ENCODE peak calls at places on chromosomes 5 and 9, in ten cellular contexts. One of them, this sample, is unnamed.
A peak's percentile ranks its signal among the peaks of the same experiment; 100 is the strongest.

GRCh38 chr9:18489861-18490260 is 15.9 kb downstream of the ADAMTSL1 start:
- DNase-seq in brain microvascular endothelial cell: peak; percentile 25
- DNase-seq in HL-60: no peak
- DNase-seq in tibial nerve: no peak
- DNase-seq in spleen: no peak
- DNase-seq in coronary artery: no peak
- DNase-seq in psoas muscle: no peak
- DNase-seq in colonic mucosa: no peak
- DNase-seq in IMR-90: peak; percentile 75
- DNase-seq in heart left ventricle: no peak
- DNase-seq in this sample: no peak

GRCh38 chr9:122214507-122214906 is 14.2 kb downstream of the LHX6 start:
- DNase-seq in psoas muscle: no peak
- DNase-seq in spleen: no peak
- DNase-seq in colonic mucosa: no peak
- DNase-seq in HL-60: no peak
- DNase-seq in brain microvascular endothelial cell: no peak
- DNase-seq in coronary artery: no peak
- DNase-seq in IMR-90: no peak
- DNase-seq in heart left ventricle: no peak
- DNase-seq in tibial nerve: no peak
- DNase-seq in this sample: no peak

GRCh38 chr9:103798620-103799019 is 295.5 kb upstream of the SMC2 start:
- DNase-seq in brain microvascular endothelial cell: peak; percentile 87
- DNase-seq in HL-60: no peak
- DNase-seq in heart left ventricle: no peak
- DNase-seq in IMR-90: no peak
- DNase-seq in tibial nerve: no peak
- DNase-seq in coronary artery: no peak
- DNase-seq in spleen: no peak
- DNase-seq in colonic mucosa: no peak
- DNase-seq in psoas muscle: no peak
- DNase-seq in this sample: peak; percentile 75

GRCh38 chr5:144896473-144896872 is 725.8 kb downstream of the KCTD16 start:
- DNase-seq in IMR-90: no peak
- DNase-seq in brain microvascular endothelial cell: no peak
- DNase-seq in coronary artery: no peak
- DNase-seq in HL-60: no peak
- DNase-seq in colonic mucosa: no peak
- DNase-seq in tibial nerve: no peak
- DNase-seq in psoas muscle: no peak
- DNase-seq in heart left ventricle: no peak
- DNase-seq in spleen: no peak
- DNase-seq in this sample: no peak

GRCh38 chr5:179731791-179732411 is 721 bp upstream of the MAML1 start:
- DNase-seq in psoas muscle: peak; percentile 62
- DNase-seq in colonic mucosa: peak; percentile 32
- DNase-seq in coronary artery: peak; percentile 76
- DNase-seq in spleen: peak; percentile 86
- DNase-seq in HL-60: peak; percentile 78
- DNase-seq in heart left ventricle: peak; percentile 40
- DNase-seq in tibial nerve: no peak
- DNase-seq in IMR-90: peak; percentile 89
- DNase-seq in brain microvascular endothelial cell: no peak
- DNase-seq in this sample: peak; percentile 54

GRCh38 chr5:10036136-10036535 is 213.6 kb downstream of the ATPSCKMT start:
- DNase-seq in tibial nerve: no peak
- DNase-seq in heart left ventricle: no peak
- DNase-seq in spleen: no peak
- DNase-seq in colonic mucosa: no peak
- DNase-seq in HL-60: no peak
- DNase-seq in coronary artery: no peak
- DNase-seq in IMR-90: peak; percentile 58
- DNase-seq in psoas muscle: no peak
- DNase-seq in brain microvascular endothelial cell: peak; percentile 33
- DNase-seq in this sample: no peak

GRCh38 chr5:65553941-65554340 is 9.0 kb downstream of the CENPK start:
- DNase-seq in colonic mucosa: no peak
- DNase-seq in HL-60: no peak
- DNase-seq in spleen: no peak
- DNase-seq in coronary artery: no peak
- DNase-seq in brain microvascular endothelial cell: no peak
- DNase-seq in tibial nerve: no peak
- DNase-seq in psoas muscle: no peak
- DNase-seq in IMR-90: no peak
- DNase-seq in heart left ventricle: no peak
- DNase-seq in this sample: no peak

GRCh38 chr5:147384346-147385193 is 125.3 kb downstream of the DPYSL3 start:
- DNase-seq in HL-60: no peak
- DNase-seq in heart left ventricle: no peak
- DNase-seq in spleen: no peak
- DNase-seq in tibial nerve: no peak
- DNase-seq in psoas muscle: no peak
- DNase-seq in coronary artery: no peak
- DNase-seq in IMR-90: no peak
- DNase-seq in colonic mucosa: no peak
- DNase-seq in brain microvascular endothelial cell: no peak
- DNase-seq in this sample: no peak

GRCh38 chr5:12704955-12705354 is 800.7 kb upstream of the CTNND2 start:
- DNase-seq in tibial nerve: no peak
- DNase-seq in heart left ventricle: no peak
- DNase-seq in coronary artery: no peak
- DNase-seq in colonic mucosa: no peak
- DNase-seq in IMR-90: no peak
- DNase-seq in brain microvascular endothelial cell: no peak
- DNase-seq in HL-60: no peak
- DNase-seq in psoas muscle: no peak
- DNase-seq in spleen: no peak
- DNase-seq in this sample: no peak

GRCh38 chr5:34927785-34928184 is 1.6 kb upstream of the DNAJC21 start:
- DNase-seq in brain microvascular endothelial cell: no peak
- DNase-seq in HL-60: no peak
- DNase-seq in psoas muscle: no peak
- DNase-seq in IMR-90: no peak
- DNase-seq in heart left ventricle: no peak
- DNase-seq in coronary artery: no peak
- DNase-seq in spleen: no peak
- DNase-seq in colonic mucosa: no peak
- DNase-seq in tibial nerve: no peak
- DNase-seq in this sample: no peak

GRCh38 chr5:137666109-137666850 is 69.6 kb downstream of the KLHL3 start:
- DNase-seq in heart left ventricle: peak; percentile 52
- DNase-seq in tibial nerve: no peak
- DNase-seq in HL-60: peak; percentile 29
- DNase-seq in colonic mucosa: no peak
- DNase-seq in IMR-90: peak; percentile 28
- DNase-seq in coronary artery: no peak
- DNase-seq in brain microvascular endothelial cell: peak; percentile 50
- DNase-seq in spleen: no peak
- DNase-seq in psoas muscle: no peak
- DNase-seq in this sample: no peak

GRCh38 chr9:78994476-78994875 is 577.3 kb upstream of the TLE4 start:
- DNase-seq in psoas muscle: no peak
- DNase-seq in HL-60: no peak
- DNase-seq in heart left ventricle: no peak
- DNase-seq in tibial nerve: no peak
- DNase-seq in coronary artery: no peak
- DNase-seq in IMR-90: no peak
- DNase-seq in colonic mucosa: no peak
- DNase-seq in brain microvascular endothelial cell: no peak
- DNase-seq in spleen: no peak
- DNase-seq in this sample: no peak

GRCh38 chr9:115122937-115123336 is 5.0 kb upstream of the TNC start:
- DNase-seq in coronary artery: no peak
- DNase-seq in psoas muscle: no peak
- DNase-seq in HL-60: no peak
- DNase-seq in spleen: no peak
- DNase-seq in heart left ventricle: no peak
- DNase-seq in brain microvascular endothelial cell: no peak
- DNase-seq in IMR-90: no peak
- DNase-seq in colonic mucosa: no peak
- DNase-seq in tibial nerve: no peak
- DNase-seq in this sample: no peak

GRCh38 chr9:134593286-134593685 is 48.3 kb upstream of the COL5A1 start:
- DNase-seq in psoas muscle: no peak
- DNase-seq in tibial nerve: no peak
- DNase-seq in coronary artery: peak; percentile 60
- DNase-seq in HL-60: no peak
- DNase-seq in heart left ventricle: no peak
- DNase-seq in colonic mucosa: no peak
- DNase-seq in spleen: no peak
- DNase-seq in IMR-90: no peak
- DNase-seq in brain microvascular endothelial cell: no peak
- DNase-seq in this sample: no peak

GRCh38 chr5:90834711-90835110 is 276.1 kb downstream of the ADGRV1 start:
- DNase-seq in IMR-90: no peak
- DNase-seq in heart left ventricle: no peak
- DNase-seq in coronary artery: no peak
- DNase-seq in colonic mucosa: no peak
- DNase-seq in HL-60: no peak
- DNase-seq in spleen: no peak
- DNase-seq in tibial nerve: no peak
- DNase-seq in brain microvascular endothelial cell: no peak
- DNase-seq in psoas muscle: no peak
- DNase-seq in this sample: no peak
- H3K27ac ChIP-seq in IMR-90: no peak overlapping the region
- H3K27ac ChIP-seq in heart left ventricle: no peak overlapping the region
- H3K27ac ChIP-seq in coronary artery: no peak overlapping the region
- H3K27ac ChIP-seq in colonic mucosa: no peak overlapping the region
- H3K27ac ChIP-seq in HL-60: no peak overlapping the region
- H3K27ac ChIP-seq in spleen: no peak overlapping the region
- H3K27ac ChIP-seq in tibial nerve: no peak overlapping the region
- H3K27ac ChIP-seq in brain microvascular endothelial cell: no peak overlapping the region
- H3K27ac ChIP-seq in psoas muscle: no peak overlapping the region
- H3K27ac ChIP-seq in this sample: no peak overlapping the region

DNA sequence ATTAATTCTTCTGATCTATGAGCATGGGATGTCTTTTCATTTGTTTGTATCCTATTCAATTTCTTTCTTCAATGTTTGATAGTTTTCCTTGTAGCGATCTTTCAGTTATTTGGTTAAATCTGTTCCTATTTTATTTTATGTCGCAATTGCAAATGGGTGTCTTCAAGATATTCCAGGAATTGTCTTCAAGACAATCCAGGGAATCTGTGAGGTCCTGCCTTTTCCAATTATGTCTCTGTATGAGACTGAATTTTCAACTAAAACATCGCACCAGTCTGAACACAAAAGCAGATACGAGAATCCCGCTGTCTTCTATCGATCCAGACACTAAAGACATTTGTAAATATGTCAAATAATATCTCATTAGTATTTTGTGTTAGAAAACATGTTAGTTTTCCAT is 485.5 kb downstream of the BNC2 start:
- DNase-seq in colonic mucosa: no peak
- DNase-seq in brain microvascular endothelial cell: no peak
- DNase-seq in tibial nerve: no peak
- DNase-seq in IMR-90: no peak
- DNase-seq in HL-60: no peak
- DNase-seq in heart left ventricle: no peak
- DNase-seq in spleen: no peak
- DNase-seq in coronary artery: no peak
- DNase-seq in psoas muscle: no peak
- DNase-seq in this sample: no peak
- H3K27ac ChIP-seq in colonic mucosa: no peak overlapping the region
- H3K27ac ChIP-seq in brain microvascular endothelial cell: no peak overlapping the region
- H3K27ac ChIP-seq in tibial nerve: no peak overlapping the region
- H3K27ac ChIP-seq in IMR-90: no peak overlapping the region
- H3K27ac ChIP-seq in HL-60: no peak overlapping the region
- H3K27ac ChIP-seq in heart left ventricle: no peak overlapping the region
- H3K27ac ChIP-seq in spleen: no peak overlapping the region
- H3K27ac ChIP-seq in coronary artery: no peak overlapping the region
- H3K27ac ChIP-seq in psoas muscle: no peak overlapping the region
- H3K27ac ChIP-seq in this sample: no peak overlapping the region

GRCh38 chr9:21801683-21802417 is 586 bp upstream of the MTAP start:
- DNase-seq in heart left ventricle: peak; percentile 76
- DNase-seq in tibial nerve: peak; percentile 44
- DNase-seq in HL-60: no peak
- DNase-seq in coronary artery: peak; percentile 85
- DNase-seq in psoas muscle: peak; percentile 86
- DNase-seq in spleen: peak; percentile 89
- DNase-seq in colonic mucosa: peak; percentile 71
- DNase-seq in brain microvascular endothelial cell: peak; percentile 86
- DNase-seq in IMR-90: peak; percentile 85
- DNase-seq in this sample: peak; percentile 63
- H3K27ac ChIP-seq in heart left ventricle: peak overlapping the region; percentile 92
- H3K27ac ChIP-seq in tibial nerve: peak overlapping the region; percentile 87
- H3K27ac ChIP-seq in HL-60: peak overlapping the region; percentile 89
- H3K27ac ChIP-seq in coronary artery: peak overlapping the region; percentile 81
- H3K27ac ChIP-seq in psoas muscle: peak overlapping the region; percentile 85
- H3K27ac ChIP-seq in spleen: peak overlapping the region; percentile 63
- H3K27ac ChIP-seq in colonic mucosa: peak overlapping the region; percentile 65
- H3K27ac ChIP-seq in brain microvascular endothelial cell: peak overlapping the region; percentile 55
- H3K27ac ChIP-seq in IMR-90: peak overlapping the region; percentile 83
- H3K27ac ChIP-seq in this sample: peak overlapping the region; percentile 81

GRCh38 chr5:55524816-55525215 is 9.9 kb downstream of the PLPP1 start:
- DNase-seq in psoas muscle: no peak
- DNase-seq in tibial nerve: no peak
- DNase-seq in colonic mucosa: no peak
- DNase-seq in heart left ventricle: no peak
- DNase-seq in IMR-90: no peak
- DNase-seq in spleen: no peak
- DNase-seq in coronary artery: no peak
- DNase-seq in HL-60: no peak
- DNase-seq in brain microvascular endothelial cell: no peak
- DNase-seq in this sample: no peak
- H3K27ac ChIP-seq in psoas muscle: no peak overlapping the region
- H3K27ac ChIP-seq in tibial nerve: no peak overlapping the region
- H3K27ac ChIP-seq in colonic mucosa: no peak overlapping the region
- H3K27ac ChIP-seq in heart left ventricle: no peak overlapping the region
- H3K27ac ChIP-seq in IMR-90: no peak overlapping the region
- H3K27ac ChIP-seq in spleen: no peak overlapping the region
- H3K27ac ChIP-seq in coronary artery: no peak overlapping the region
- H3K27ac ChIP-seq in HL-60: no peak overlapping the region
- H3K27ac ChIP-seq in brain microvascular endothelial cell: no peak overlapping the region
- H3K27ac ChIP-seq in this sample: no peak overlapping the region

DNA sequence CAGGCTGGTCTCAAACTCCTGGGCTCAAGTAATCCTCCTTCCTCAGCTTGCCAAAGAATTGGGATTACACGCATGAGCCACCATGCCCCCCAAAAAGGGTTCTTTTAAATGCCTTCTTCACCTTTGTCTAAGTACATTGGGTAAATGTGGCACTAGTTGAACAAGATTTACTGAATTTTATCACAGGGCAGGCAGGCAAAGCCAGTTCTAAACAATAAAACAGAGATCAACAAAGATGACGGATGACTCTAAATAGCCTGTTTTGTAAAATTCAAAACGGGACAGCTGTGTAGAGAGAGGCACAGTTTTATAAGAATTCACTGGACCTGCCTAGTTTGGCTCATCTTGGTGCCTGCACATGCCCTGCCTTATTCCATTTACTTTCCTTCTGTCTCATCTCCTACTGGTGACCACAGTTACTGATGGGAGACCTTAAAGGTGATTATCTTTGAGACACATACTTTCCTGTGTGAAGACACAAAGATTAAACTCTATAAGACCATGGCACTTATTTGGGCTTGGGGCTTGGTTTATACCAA is 149.6 kb upstream of the DMRT1 start:
- DNase-seq in spleen: no peak
- DNase-seq in tibial nerve: no peak
- DNase-seq in heart left ventricle: no peak
- DNase-seq in brain microvascular endothelial cell: no peak
- DNase-seq in IMR-90: no peak
- DNase-seq in HL-60: no peak
- DNase-seq in psoas muscle: no peak
- DNase-seq in coronary artery: no peak
- DNase-seq in colonic mucosa: no peak
- DNase-seq in this sample: no peak
- H3K27ac ChIP-seq in spleen: no peak overlapping the region
- H3K27ac ChIP-seq in tibial nerve: peak overlapping the region; percentile 26
- H3K27ac ChIP-seq in heart left ventricle: peak overlapping the region; percentile 92
- H3K27ac ChIP-seq in brain microvascular endothelial cell: no peak overlapping the region
- H3K27ac ChIP-seq in IMR-90: peak overlapping the region; percentile 68
- H3K27ac ChIP-seq in HL-60: no peak overlapping the region
- H3K27ac ChIP-seq in psoas muscle: peak overlapping the region; percentile 95
- H3K27ac ChIP-seq in coronary artery: peak overlapping the region; percentile 94
- H3K27ac ChIP-seq in colonic mucosa: no peak overlapping the region
- H3K27ac ChIP-seq in this sample: peak overlapping the region; percentile 82

This sample was measured in epithelial cell of prostate.